ENCODE peak calls at places on chromosomes 4 and X, in seven cellular contexts. K is endothelial cell; V is lower leg skin; F is cerebellum; C is activated T-helper 1 cell treated with anti-CD3 and anti-CD28 coated beads, Interleukin-2, amount 50 U/mL, for 16 hours; A is BJ; W is NCI-H510A treated with DMSO at 0.1 percent for 48 hours. S is an unnamed sample.

GRCh38 chrX:22430701-22431100 is 158.0 kb downstream of the CBLL2 start:
- DNase-seq in C (no peak), K (no peak), W (no peak), F (no peak), A (no peak), V (no peak), S (no peak)

GRCh38 chrX:130975947-130976346 is 72.9 kb upstream of the ENOX2 start:
- DNase-seq in F (peak; percentile 0), V (no peak), W (peak; percentile 60), C (no peak), K (peak; percentile 28), A (no peak), S (peak; percentile 57)

GRCh38 chrX:114065612-114066178 is 518.2 kb upstream of the HTR2C start:
- DNase-seq in F (no peak), A (no peak), C (no peak), K (no peak), V (no peak), W (no peak), S (no peak)

GRCh38 chrX:100615015-100615414 is 21.6 kb downstream of the TSPAN6 start:
- DNase-seq in K (peak; percentile 11), A (peak; percentile 17), V (no peak), W (no peak), F (no peak), C (no peak), S (peak; percentile 51)

GRCh38 chr4:54685810-54686209 is 28.1 kb downstream of the KIT start:
- DNase-seq in A (no peak), K (no peak), F (no peak), V (no peak), C (no peak), W (no peak), S (no peak)

GRCh38 chrX:129230850-129231512 is 292.3 kb downstream of the SMARCA1 start:
- DNase-seq in C (no peak), V (no peak), A (no peak), W (no peak), K (no peak), F (no peak), S (no peak)

GRCh38 chr4:140930556-140930955 is 174.4 kb upstream of the TBC1D9 start:
- DNase-seq in K (no peak), F (peak; percentile 73), W (no peak), V (no peak), C (no peak), A (no peak), S (no peak)

GRCh38 chrX:119004920-119005524 is 30.6 kb downstream of the LONRF3 start:
- DNase-seq in W (peak; percentile 1), F (peak; percentile 21), K (peak; percentile 57), C (peak; percentile 19), V (no peak), A (no peak), S (peak; percentile 87)

GRCh38 chr4:185713731-185714130 is 98.3 kb downstream of the SORBS2 start:
- DNase-seq in V (no peak), C (no peak), W (no peak), K (no peak), A (no peak), F (no peak), S (no peak)

GRCh38 chrX:12975999-12976558 is 1.2 kb downstream of the TMSB4X start:
- DNase-seq in K (no peak), A (no peak), C (no peak), W (peak; percentile 23), V (no peak), F (peak; percentile 33), S (peak; percentile 76)

GRCh38 chr4:182145360-182145905 is 97.8 kb upstream of the TENM3 start:
- DNase-seq in A (no peak), K (no peak), F (no peak), C (no peak), W (peak; percentile 41), V (no peak), S (peak; percentile 64)

GRCh38 chr4:75547647-75548387 is 8.0 kb upstream of the ODAPH start:
- DNase-seq in A (no peak), F (no peak), W (no peak), V (peak; percentile 86), C (no peak), K (peak; percentile 26), S (no peak)

GRCh38 chr4:185541251-185541671 is 6.0 kb upstream of the PDLIM3 start:
- DNase-seq in K (no peak), V (no peak), W (no peak), A (no peak), C (no peak), F (no peak), S (no peak)

GRCh38 chr4:53436251-53436650 is 58.8 kb downstream of the FIP1L1 start:
- DNase-seq in C (no peak), A (no peak), K (no peak), F (no peak), V (no peak), W (no peak), S (no peak)

GRCh38 chr4:751676-752075 is 46.0 kb downstream of the PCGF3 start:
- DNase-seq in K (no peak), A (no peak), V (no peak), C (no peak), F (peak; percentile 61), W (no peak), S (no peak)

GRCh38 chrX:38678217-38678616 is 116.9 kb downstream of the TSPAN7 start:
- DNase-seq in W (no peak), A (no peak), F (no peak), K (no peak), V (no peak), C (no peak), S (no peak)

GRCh38 chr4:56613101-56613862 is 67.8 kb downstream of the HOPX start:
- DNase-seq in C (no peak), K (no peak), A (no peak), F (no peak), V (no peak), W (no peak), S (no peak)

GRCh38 chr4:155828628-155829027 is 37.4 kb downstream of the ASIC5 start:
- DNase-seq in A (no peak), F (no peak), W (no peak), K (no peak), C (no peak), V (no peak), S (no peak)

GRCh38 chr4:172919269-172919668 is 249.3 kb upstream of the GALNT7 start:
- DNase-seq in F (no peak), C (no peak), A (no peak), V (no peak), W (no peak), K (no peak), S (no peak)

GRCh38 chr4:41573458-41574129 is 35.6 kb downstream of the LIMCH1 start:
- DNase-seq in A (peak; percentile 30), K (no peak), W (no peak), F (no peak), V (no peak), C (no peak), S (no peak)

GRCh38 chrX:135327299-135327698 is 18.0 kb downstream of the ETDC start:
- DNase-seq in C (no peak), K (no peak), V (no peak), A (no peak), F (no peak), W (no peak), S (no peak)

GRCh38 chrX:48897157-48897620 is 379 bp downstream of the TIMM17B start:
- DNase-seq in W (peak; percentile 50), A (no peak), C (no peak), F (peak; percentile 67), K (peak; percentile 70), V (peak; percentile 95), S (peak; percentile 94)

GRCh38 chr4:26130173-26130572 is 190.6 kb upstream of the RBPJ start:
- DNase-seq in A (no peak), K (no peak), W (no peak), F (no peak), V (no peak), C (no peak), S (no peak)

GRCh38 chr4:108830509-108831244 is 67.8 kb upstream of the ETNPPL start:
- DNase-seq in A (no peak), F (peak; percentile 3), K (no peak), W (peak; percentile 83), C (no peak), V (no peak), S (no peak)

GRCh38 chr4:169582203-169582602 is 30.2 kb downstream of the NEK1 start:
- DNase-seq in F (no peak), V (no peak), W (no peak), C (no peak), K (no peak), A (no peak), S (no peak)

GRCh38 chr4:7778524-7779193 is 161.0 kb downstream of the AFAP1 start:
- DNase-seq in W (no peak), C (no peak), V (no peak), A (no peak), K (no peak), F (no peak), S (no peak)

S was measured in endodermal cell.